ENCODE peak calls at places on chromosomes 4 and X, in four cellular contexts. One of them, this sample, is unnamed.

GRCh38 chrX:7147978-7148824 is at the start of gene PUDP:
- DNase-seq in uterus: peak
- DNase-seq in WTC11: peak
- DNase-seq in GM13977: peak
- DNase-seq in this sample: peak

GRCh38 chrX:46704767-46705386 is 54.0 kb downstream of the SLC9A7 start:
- DNase-seq in GM13977: peak
- DNase-seq in uterus: no peak
- DNase-seq in WTC11: no peak
- DNase-seq in this sample: no peak

GRCh38 chrX:20244936-20245335 is 21.8 kb downstream of the RPS6KA3 start:
- DNase-seq in uterus: peak
- DNase-seq in WTC11: no peak
- DNase-seq in GM13977: no peak
- DNase-seq in this sample: no peak

GRCh38 chr4:147782087-147782781 is 50.3 kb downstream of the ARHGAP10 start:
- DNase-seq in WTC11: no peak
- DNase-seq in uterus: no peak
- DNase-seq in GM13977: no peak
- DNase-seq in this sample: no peak

GRCh38 chr4:95248713-95249401 is 299.9 kb downstream of the UNC5C start:
- DNase-seq in GM13977: no peak
- DNase-seq in uterus: no peak
- DNase-seq in WTC11: no peak
- DNase-seq in this sample: no peak

GRCh38 chrX:134895785-134896184 is 95.0 kb upstream of the SMIM10 start:
- DNase-seq in uterus: no peak
- DNase-seq in GM13977: no peak
- DNase-seq in WTC11: no peak
- DNase-seq in this sample: no peak

GRCh38 chr4:94131212-94131611 is 76.5 kb upstream of the SMARCAD1 start:
- DNase-seq in GM13977: no peak
- DNase-seq in WTC11: no peak
- DNase-seq in uterus: no peak
- DNase-seq in this sample: no peak

GRCh38 chr4:56976283-56976877 is 1.0 kb downstream of the NOA1 start:
- DNase-seq in uterus: no peak
- DNase-seq in WTC11: no peak
- DNase-seq in GM13977: no peak
- DNase-seq in this sample: no peak

GRCh38 chr4:89303177-89303576 is 4.4 kb downstream of the GPRIN3 start:
- DNase-seq in WTC11: no peak
- DNase-seq in uterus: no peak
- DNase-seq in GM13977: no peak
- DNase-seq in this sample: no peak

GRCh38 chr4:183988874-183989273 is 83.8 kb downstream of the STOX2 start:
- DNase-seq in uterus: no peak
- DNase-seq in GM13977: no peak
- DNase-seq in WTC11: no peak
- DNase-seq in this sample: no peak

GRCh38 chrX:48616575-48616974 is 19.3 kb downstream of the WDR13 start:
- DNase-seq in GM13977: no peak
- DNase-seq in uterus: no peak
- DNase-seq in WTC11: peak
- DNase-seq in this sample: no peak

GRCh38 chr4:160143574-160143973 is 1040.7 kb downstream of the RAPGEF2 start:
- DNase-seq in WTC11: no peak
- DNase-seq in GM13977: no peak
- DNase-seq in uterus: no peak
- DNase-seq in this sample: no peak

GRCh38 chr4:62193726-62194125 is 993.6 kb downstream of the ADGRL3 start:
- DNase-seq in WTC11: no peak
- DNase-seq in GM13977: no peak
- DNase-seq in uterus: no peak
- DNase-seq in this sample: no peak

GRCh38 chr4:178553201-178553600 is 1111.0 kb upstream of the AGA start:
- DNase-seq in WTC11: no peak
- DNase-seq in GM13977: no peak
- DNase-seq in uterus: no peak
- DNase-seq in this sample: no peak

GRCh38 chr4:41887821-41888699 is 47.2 kb upstream of the TMEM33 start:
- DNase-seq in uterus: no peak
- DNase-seq in WTC11: peak
- DNase-seq in GM13977: peak
- DNase-seq in this sample: no peak

GRCh38 chr4:156547439-156547838 is 424.2 kb downstream of the PDGFC start:
- DNase-seq in uterus: no peak
- DNase-seq in GM13977: no peak
- DNase-seq in WTC11: no peak
- DNase-seq in this sample: no peak

GRCh38 chr4:35105486-35105885 is 1138.8 kb downstream of the ARAP2 start:
- DNase-seq in uterus: no peak
- DNase-seq in WTC11: no peak
- DNase-seq in GM13977: no peak
- DNase-seq in this sample: no peak

GRCh38 chr4:94548571-94548970 is 96.8 kb downstream of the PDLIM5 start:
- DNase-seq in GM13977: no peak
- DNase-seq in WTC11: no peak
- DNase-seq in uterus: no peak
- DNase-seq in this sample: no peak

GRCh38 chr4:91118597-91118996 is 991.4 kb downstream of the CCSER1 start:
- DNase-seq in WTC11: no peak
- DNase-seq in uterus: no peak
- DNase-seq in GM13977: peak
- DNase-seq in this sample: no peak

GRCh38 chrX:153970398-153971123 is 1.1 kb downstream of the HCFC1 start:
- DNase-seq in uterus: peak
- DNase-seq in WTC11: no peak
- DNase-seq in GM13977: peak
- DNase-seq in this sample: no peak

GRCh38 chr4:87938746-87939145 is 36.8 kb upstream of the SPP1 start:
- DNase-seq in GM13977: no peak
- DNase-seq in WTC11: no peak
- DNase-seq in uterus: no peak
- DNase-seq in this sample: no peak
- TF ChIP-seq CTCF in GM13977: no peak
- TF ChIP-seq CTCF in WTC11: no peak
- TF ChIP-seq CTCF in uterus: no peak
- TF ChIP-seq CTCF in this sample: no peak

GRCh38 chrX:124212622-124213021 is 119.8 kb upstream of the TEX13D start:
- DNase-seq in uterus: no peak
- DNase-seq in WTC11: no peak
- DNase-seq in GM13977: no peak
- DNase-seq in this sample: no peak
- TF ChIP-seq CTCF in uterus: no peak
- TF ChIP-seq CTCF in WTC11: no peak
- TF ChIP-seq CTCF in GM13977: no peak
- TF ChIP-seq CTCF in this sample: no peak

DNA sequence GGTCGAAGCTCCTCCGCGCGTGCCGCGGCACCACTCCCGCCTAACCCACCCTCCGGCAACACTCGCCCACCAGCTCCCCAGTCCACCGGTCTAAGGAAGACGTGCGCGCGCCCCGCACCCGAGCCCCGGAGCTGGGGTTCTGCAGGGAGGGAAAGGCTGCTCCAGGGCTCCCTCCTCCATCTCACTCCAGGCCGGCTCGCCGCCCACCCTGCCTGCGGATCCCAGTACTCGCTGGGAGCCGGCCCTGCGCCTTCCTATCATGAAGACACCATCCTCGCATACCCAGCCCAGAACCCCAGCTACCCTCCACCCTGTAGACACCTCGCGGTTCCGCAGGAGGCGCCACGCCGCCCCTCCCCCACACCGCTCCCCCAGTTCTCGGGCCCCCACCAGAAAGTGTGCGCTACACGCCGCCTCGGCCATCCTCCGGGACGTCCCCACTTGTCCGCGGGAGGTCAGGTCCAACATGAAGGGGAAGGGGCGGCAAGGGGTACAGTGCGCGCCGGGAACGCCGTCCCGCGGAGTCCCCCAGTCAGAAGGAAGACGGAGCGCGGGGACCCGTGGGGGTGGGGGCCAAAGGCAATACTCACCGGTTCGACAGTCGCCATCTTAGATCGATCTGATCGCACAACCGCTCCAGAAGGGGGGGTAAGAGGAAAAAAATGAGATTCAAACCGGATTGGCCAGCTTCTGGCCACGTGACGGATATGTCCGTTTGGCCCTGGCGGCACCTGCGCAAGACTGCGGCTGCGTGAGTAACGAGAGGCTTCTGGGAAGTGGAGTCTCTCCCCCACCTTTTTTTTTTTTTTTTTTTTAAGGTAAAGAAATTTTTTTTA is at the start of gene EIF4E:
- DNase-seq in uterus: peak
- DNase-seq in GM13977: peak
- DNase-seq in WTC11: peak
- DNase-seq in this sample: peak
- TF ChIP-seq CTCF in uterus: no peak
- TF ChIP-seq CTCF in GM13977: no peak
- TF ChIP-seq CTCF in WTC11: no peak
- TF ChIP-seq CTCF in this sample: no peak

DNA sequence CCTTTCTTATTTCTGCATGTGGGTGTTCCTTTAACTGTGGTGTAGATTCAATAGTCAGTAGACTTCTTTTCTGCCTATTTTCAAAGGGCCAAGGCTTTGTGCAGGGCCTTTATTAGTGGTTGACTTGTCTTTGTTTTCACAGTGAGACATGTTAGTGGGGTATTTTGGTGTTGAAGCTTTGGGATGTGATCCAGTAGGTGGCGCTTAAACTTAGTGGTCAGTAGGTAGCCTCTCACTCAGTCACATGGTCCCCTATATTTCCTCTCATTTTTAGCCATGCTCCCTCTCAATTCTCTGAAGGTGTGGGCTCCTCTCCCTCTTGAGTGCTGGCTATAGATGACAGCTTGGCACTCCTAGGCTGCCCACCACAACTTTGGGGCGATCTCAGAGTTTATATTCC is 23.4 kb upstream of the SLC10A7 start:
- DNase-seq in GM13977: peak
- DNase-seq in uterus: no peak
- DNase-seq in WTC11: peak
- DNase-seq in this sample: no peak
- TF ChIP-seq CTCF in GM13977: peak
- TF ChIP-seq CTCF in uterus: no peak
- TF ChIP-seq CTCF in WTC11: peak
- TF ChIP-seq CTCF in this sample: no peak

GRCh38 chrX:40158036-40158706 is 60.4 kb upstream of the BCOR start:
- DNase-seq in uterus: peak
- DNase-seq in WTC11: peak
- DNase-seq in GM13977: peak
- DNase-seq in this sample: no peak
- TF ChIP-seq CTCF in uterus: peak
- TF ChIP-seq CTCF in WTC11: no peak
- TF ChIP-seq CTCF in GM13977: peak
- TF ChIP-seq CTCF in this sample: no peak